ENCODE peak calls at places on chromosomes 2 and 18, in five cellular contexts. Q is K562, Z is H1, A is stomach, O is transverse colon. V is an unnamed sample.

GRCh38 chr2:107717666-107718065 is 109.0 kb upstream of the RGPD4 start:
- DNase-seq in A (no peak), O (no peak), Q (no peak), Z (no peak), V (no peak)

GRCh38 chr2:53559302-53559967 is 208.2 kb upstream of the CHAC2 start:
- DNase-seq in Q (no peak), A (no peak), O (no peak), Z (no peak), V (no peak)

GRCh38 chr2:107585851-107586250 is 240.8 kb upstream of the RGPD4 start:
- DNase-seq in Z (no peak), O (no peak), A (no peak), Q (no peak), V (no peak)

GRCh38 chr2:179562330-179562885 is 297.8 kb upstream of the SESTD1 start:
- DNase-seq in Z (no peak), O (no peak), Q (no peak), A (no peak), V (no peak)

GRCh38 chr2:19607931-19608762 is 249.7 kb upstream of the OSR1 start:
- DNase-seq in A (no peak), Q (no peak), O (no peak), Z (no peak), V (no peak)

GRCh38 chr2:48145845-48146452 is 239.7 kb upstream of the FBXO11 start:
- DNase-seq in A (no peak), O (no peak), Z (no peak), Q (peak; percentile 37), V (no peak)

GRCh38 chr2:124120246-124120645 is 95.2 kb downstream of the CNTNAP5 start:
- DNase-seq in A (no peak), Z (no peak), Q (no peak), O (no peak), V (no peak)

GRCh38 chr2:72148975-72149555 is 1.4 kb upstream of the CYP26B1 start:
- DNase-seq in O (peak; percentile 46), Z (peak; percentile 78), Q (peak; percentile 62), A (peak; percentile 39), V (no peak)

GRCh38 chr2:49210191-49210590 is 55.9 kb upstream of the FSHR start:
- DNase-seq in O (no peak), Z (peak; percentile 57), A (peak; percentile 27), Q (no peak), V (no peak)

GRCh38 chr2:234802071-234802844 is 149.6 kb upstream of the SH3BP4 start:
- DNase-seq in O (no peak), Z (no peak), A (no peak), Q (no peak), V (no peak)

GRCh38 chr2:40284797-40285196 is 167.1 kb downstream of the SLC8A1 start:
- DNase-seq in A (no peak), Q (no peak), O (no peak), Z (no peak), V (no peak)

GRCh38 chr2:9030882-9031645 is 27.6 kb upstream of the MBOAT2 start:
- DNase-seq in Z (no peak), A (no peak), O (no peak), Q (no peak), V (no peak)

GRCh38 chr2:101638156-101638809 is 59.2 kb upstream of the MAP4K4 start:
- DNase-seq in O (no peak), A (no peak), Q (no peak), Z (no peak), V (no peak)

GRCh38 chr2:69141081-69141480 is 128.1 kb downstream of the ANTXR1 start:
- DNase-seq in Z (no peak), Q (no peak), A (no peak), O (no peak), V (no peak)

GRCh38 chr2:191318729-191319078 is 73.5 kb downstream of the MYO1B start:
- DNase-seq in A (peak; percentile 30), O (peak; percentile 78), Q (no peak), Z (no peak), V (no peak)

GRCh38 chr2:177265386-177265690 is 811 bp upstream of the NFE2L2 start:
- DNase-seq in O (peak; percentile 65), Z (no peak), A (no peak), Q (no peak), V (no peak)
- TF ChIP-seq CTCF in O (peak; percentile 0), Z (peak; percentile 17), A (no peak), Q (peak; percentile 50), V (no peak)

GRCh38 chr2:45882707-45883106 is 231.2 kb downstream of the PRKCE start:
- DNase-seq in O (peak; percentile 38), A (no peak), Z (no peak), Q (no peak), V (no peak)
- TF ChIP-seq POLR2AphosphoS5 in O (peak; percentile 66), A (peak; percentile 16), Z (no peak), Q (no peak), V (no peak)

GRCh38 chr18:5895886-5896740 is 791 bp upstream of the TMEM200C start:
- DNase-seq in Q (no peak), A (no peak), O (no peak), Z (peak; percentile 80), V (no peak)

GRCh38 chr18:5895300-5895885 is at the start of gene TMEM200C:
- DNase-seq in Q (peak; percentile 18), Z (peak; percentile 66), O (no peak), A (no peak), V (no peak)

GRCh38 chr18:5894613-5895299 is 566 bp downstream of the TMEM200C start:
- DNase-seq in A (no peak), Q (no peak), Z (peak; percentile 77), O (no peak), V (no peak)

GRCh38 chr18:5903386-5903785 is 8.1 kb upstream of the TMEM200C start:
- DNase-seq in A (no peak), Q (no peak), O (no peak), Z (no peak), V (no peak)

DNA sequence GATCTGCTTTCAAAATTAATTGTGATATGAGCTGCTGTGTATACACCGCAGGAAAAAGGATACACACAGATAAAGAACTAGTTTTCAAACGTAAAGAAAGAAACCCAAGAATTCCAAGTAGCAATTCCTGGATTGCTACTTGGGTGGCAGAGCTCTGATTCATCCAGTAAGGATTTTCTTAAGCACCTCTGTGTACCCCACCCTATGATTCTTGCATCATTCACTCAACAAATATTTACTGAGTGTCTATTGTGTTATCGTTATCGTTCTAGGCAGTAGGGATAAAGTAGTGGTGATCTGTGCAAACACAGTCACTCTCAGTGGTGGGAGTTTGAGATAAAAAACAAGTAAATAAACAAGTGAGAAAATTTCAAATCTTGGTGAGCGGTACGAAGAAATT is 4.9 kb upstream of the TMEM200C start:
- DNase-seq in O (no peak), Z (no peak), A (no peak), Q (no peak), V (no peak)
- TF ChIP-seq EP300 in O (no peak), Z (no peak), A (no peak), Q (no peak), V (no peak)

GRCh38 chr18:42078711-42079110 is 123.7 kb downstream of the PIK3C3 start:
- DNase-seq in O (no peak), A (no peak), Z (no peak), Q (no peak), V (no peak)
- TF ChIP-seq CTCF in O (no peak), A (no peak), Z (no peak), Q (no peak), V (no peak)

GRCh38 chr2:112633708-112634107 is 12.0 kb upstream of the SLC20A1 start:
- DNase-seq in O (peak; percentile 3), Z (no peak), Q (no peak), A (no peak), V (no peak)
- TF ChIP-seq POLR2AphosphoS5 in O (no peak), Z (no peak), Q (no peak), A (no peak), V (no peak)

GRCh38 chr2:237968048-237968862 is 1.4 kb downstream of the UBE2F start:
- DNase-seq in O (peak; percentile 40), Z (no peak), Q (no peak), A (no peak), V (no peak)

GRCh38 chr2:237966250-237966564 is 607 bp upstream of the UBE2F start:
- DNase-seq in Z (no peak), O (no peak), Q (no peak), A (no peak), V (no peak)

GRCh38 chr2:237967463-237967871 is 653 bp downstream of the UBE2F start:
- DNase-seq in A (peak; percentile 30), Q (peak; percentile 29), Z (peak; percentile 55), O (peak; percentile 27), V (no peak)

GRCh38 chr2:237964578-237965404 is 2.0 kb upstream of the UBE2F start:
- DNase-seq in Z (no peak), Q (peak; percentile 84), A (no peak), O (peak; percentile 36), V (no peak)

GRCh38 chr2:237966565-237967462 is at the start of gene UBE2F:
- DNase-seq in A (peak; percentile 98), Z (peak; percentile 99), O (peak; percentile 98), Q (peak; percentile 81), V (peak; percentile 97)
- TF ChIP-seq EP300 in A (no peak), Z (no peak), O (no peak), Q (peak; percentile 26), V (no peak)

GRCh38 chr2:29923110-29923721 is 1.8 kb upstream of the ALK start:
- DNase-seq in Z (peak; percentile 58), A (peak; percentile 61), O (peak; percentile 46), Q (peak; percentile 67), V (no peak)
- TF ChIP-seq CTCF in Z (peak; percentile 90), A (no peak), O (peak; percentile 69), Q (peak; percentile 85), V (peak; percentile 88)